ENCODE peak calls at places on chromosomes 13 and 19, in five cellular contexts. X is mucosa of descending colon, Y is PC-9, W is pancreas, S is tibial artery. T is an unnamed sample.

GRCh38 chr13:49733181-49733951 is 42.1 kb upstream of the EBPL start:
- DNase-seq in X (no peak), Y (no peak), W (peak; percentile 16), S (no peak), T (no peak)

GRCh38 chr19:5851302-5851701 is at the start of gene FUT3:
- DNase-seq in X (peak; percentile 85), Y (peak; percentile 71), W (peak; percentile 38), S (no peak), T (no peak)

GRCh38 chr19:48673436-48674100 is 751 bp upstream of the NTN5 start:
- DNase-seq in X (no peak), Y (no peak), W (no peak), S (no peak), T (no peak)

GRCh38 chr13:50589651-50590054 is 253.8 kb downstream of the DLEU7 start:
- DNase-seq in X (no peak), Y (peak; percentile 7), W (no peak), S (no peak), T (no peak)

GRCh38 chr13:111153279-111153976 is 38.3 kb downstream of the ARHGEF7 start:
- DNase-seq in X (peak; percentile 94), Y (peak; percentile 87), W (peak; percentile 89), S (peak; percentile 95), T (peak; percentile 94)

GRCh38 chr19:47598407-47599349 is 10.3 kb upstream of the BICRA start:
- DNase-seq in X (peak; percentile 51), Y (peak; percentile 78), W (no peak), S (peak; percentile 89), T (no peak)

GRCh38 chr19:710767-711166 is 2.0 kb downstream of the PALM start:
- DNase-seq in X (no peak), Y (no peak), W (no peak), S (no peak), T (peak; percentile 41)

GRCh38 chr19:9848060-9848459 is 12.9 kb downstream of the PIN1 start:
- DNase-seq in X (peak; percentile 18), Y (peak; percentile 29), W (no peak), S (no peak), T (no peak)

GRCh38 chr13:40456397-40456958 is 210.0 kb downstream of the FOXO1 start:
- DNase-seq in X (no peak), Y (no peak), W (no peak), S (no peak), T (no peak)

GRCh38 chr13:44884076-44884729 is 105.1 kb downstream of the NUFIP1 start:
- DNase-seq in X (no peak), Y (no peak), W (no peak), S (no peak), T (no peak)

GRCh38 chr19:30785728-30786127 is 413.5 kb downstream of the ZNF536 start:
- DNase-seq in X (no peak), Y (no peak), W (no peak), S (no peak), T (no peak)

GRCh38 chr19:14835011-14835410 is at the start of the genes OR7A5 and OR7C1:
- DNase-seq in X (no peak), Y (no peak), W (no peak), S (no peak), T (no peak)
- H3K9me3 ChIP-seq in X (no peaks in the 10 kb centered on the region), Y (no peaks in the 10 kb centered on the region), W (no peaks in the 10 kb centered on the region), S (no peaks in the 10 kb centered on the region), T (peaks cover 9% of the 10 kb centered on the region)

DNA sequence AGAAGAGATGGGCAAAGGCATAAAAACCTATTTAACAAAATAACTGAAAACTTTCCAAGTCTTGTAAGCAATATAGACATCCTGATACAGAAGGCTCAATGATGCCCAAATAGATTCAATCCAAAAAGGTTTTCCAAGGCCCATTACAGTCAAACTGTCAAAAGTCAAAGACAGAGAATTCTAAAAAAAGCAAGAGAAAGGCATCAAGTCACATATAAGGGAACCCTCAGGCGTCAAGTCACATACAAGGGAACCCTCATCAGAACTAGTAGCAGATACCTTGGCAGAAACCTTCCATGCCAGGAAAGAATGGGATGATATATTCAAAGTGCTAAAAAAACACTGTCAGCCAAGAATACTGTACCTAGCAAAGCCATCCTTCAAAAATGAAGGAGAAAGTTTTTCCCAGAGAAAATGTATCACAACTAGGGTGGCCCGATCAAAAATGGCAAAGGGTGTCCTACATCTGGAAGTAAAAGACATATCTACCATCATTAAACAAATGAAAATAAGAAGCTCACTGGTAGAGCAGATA is 21.2 kb downstream of the ZNF829 start:
- DNase-seq in X (no peak), Y (no peak), W (no peak), S (no peak), T (no peak)
- H3K4me1 ChIP-seq in X (no peaks in the 10 kb centered on the region), Y (no peaks in the 10 kb centered on the region), W (no peaks in the 10 kb centered on the region), S (no peaks in the 10 kb centered on the region), T (no peaks in the 10 kb centered on the region)

DNA sequence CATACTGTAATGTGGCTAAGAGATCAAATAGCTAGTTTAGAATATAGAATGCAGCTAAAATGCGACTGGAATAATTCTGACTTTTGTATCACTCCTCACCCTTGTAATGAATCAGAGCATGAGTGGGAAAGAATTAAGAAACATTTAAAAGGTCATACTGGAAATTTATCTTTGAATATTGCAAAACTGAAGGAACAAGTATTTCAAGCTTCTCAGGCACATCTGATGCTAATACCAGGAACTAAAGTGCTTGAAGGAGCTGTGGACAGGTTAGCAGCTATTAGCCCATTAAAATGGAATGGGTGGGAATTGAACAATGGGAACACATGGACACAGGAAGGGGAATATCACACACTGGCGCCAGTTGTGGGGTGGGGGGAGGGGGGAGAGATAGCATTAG is 144.2 kb upstream of the ZNF91 start:
- DNase-seq in X (no peak), Y (no peak), W (no peak), S (no peak), T (no peak)
- H3K9me3 ChIP-seq in X (peaks cover under 1% of the 10 kb centered on the region), Y (peaks cover 66% of the 10 kb centered on the region), W (no peaks in the 10 kb centered on the region), S (no peaks in the 10 kb centered on the region), T (no peaks in the 10 kb centered on the region)

DNA sequence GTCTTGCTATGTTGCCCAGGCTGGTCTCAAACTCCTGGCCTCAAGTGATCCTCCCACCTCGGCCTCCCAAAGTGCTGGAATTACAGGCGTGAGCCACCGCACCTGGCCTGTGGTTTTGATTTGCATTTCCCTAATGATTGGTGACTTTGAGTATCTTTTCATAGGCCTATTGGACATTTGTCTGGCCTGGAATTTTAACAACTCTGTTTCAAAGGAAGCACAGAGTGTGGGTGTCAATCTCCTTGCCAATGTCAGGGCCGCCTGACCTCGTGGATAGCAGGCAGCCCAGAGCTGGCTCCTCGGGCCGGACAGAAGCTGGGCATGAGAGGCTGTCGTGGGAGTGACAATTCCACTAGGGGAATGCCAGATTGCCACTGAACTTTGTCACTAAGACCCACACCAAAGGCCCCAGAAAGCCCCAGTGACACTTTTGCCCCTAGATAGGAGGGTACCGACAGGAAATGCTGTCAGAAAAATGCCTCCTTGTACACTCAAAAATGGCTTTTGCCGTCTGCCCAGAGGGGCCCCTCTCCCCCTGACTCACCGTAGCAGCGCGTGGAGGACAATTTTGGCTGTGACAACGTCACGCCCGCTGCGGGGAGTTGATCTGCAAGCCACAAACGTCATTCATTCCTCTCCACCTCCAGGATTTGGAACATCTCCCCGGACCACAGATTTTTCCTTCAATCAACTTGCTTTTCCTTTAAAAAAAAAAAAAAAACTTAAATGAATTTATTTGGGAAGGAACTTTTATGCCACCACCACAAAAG is 11.7 kb upstream of the ADGRE5 start:
- DNase-seq in X (no peak), Y (no peak), W (no peak), S (peak; percentile 86), T (no peak)
- H3K4me1 ChIP-seq in X (peaks cover 8% of the 10 kb centered on the region), Y (peaks cover 8% of the 10 kb centered on the region), W (peaks cover 5% of the 10 kb centered on the region), S (peaks cover 14% of the 10 kb centered on the region), T (peaks cover 16% of the 10 kb centered on the region)

GRCh38 chr19:52331757-52332156 is 4.3 kb upstream of the ZNF610 start:
- DNase-seq in X (peak; percentile 6), Y (no peak), W (no peak), S (no peak), T (no peak)
- H3K9me3 ChIP-seq in X (peaks cover 89% of the 10 kb centered on the region), Y (peaks cover 59% of the 10 kb centered on the region), W (no peaks in the 10 kb centered on the region), S (peaks cover 4% of the 10 kb centered on the region), T (peaks cover 87% of the 10 kb centered on the region)

DNA sequence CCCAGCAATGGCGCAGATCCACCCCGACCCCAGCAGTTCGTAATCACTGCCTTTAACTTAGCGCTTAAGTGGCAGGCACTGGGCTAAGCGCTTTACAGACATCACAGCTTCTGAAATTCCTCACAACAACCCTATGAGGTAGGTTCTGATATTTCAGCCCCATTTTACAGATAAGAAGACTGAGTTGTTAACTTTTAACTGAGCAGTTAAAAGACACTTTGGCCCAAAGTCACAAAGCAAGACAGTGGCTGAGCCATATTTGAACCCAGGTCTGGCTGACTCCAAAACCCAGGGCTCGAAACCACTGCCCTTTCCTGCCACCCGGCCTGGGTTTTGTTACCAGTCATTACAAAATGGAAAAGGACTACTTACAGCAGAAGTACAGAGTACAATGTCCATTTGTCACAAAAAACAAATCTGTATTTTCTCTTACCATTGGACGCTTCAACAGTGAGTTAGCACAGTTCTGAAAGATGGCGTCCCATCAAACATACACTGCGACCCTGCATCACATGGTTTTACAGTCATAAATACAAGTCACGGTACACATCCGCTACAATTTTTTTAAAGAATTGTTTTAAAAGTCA is 8.5 kb downstream of the HNRNPL start:
- DNase-seq in X (no peak), Y (no peak), W (no peak), S (no peak), T (no peak)
- H3K4me1 ChIP-seq in X (peaks cover 3% of the 10 kb centered on the region), Y (peaks cover 42% of the 10 kb centered on the region), W (peaks cover 42% of the 10 kb centered on the region), S (no peaks in the 10 kb centered on the region), T (peaks cover 59% of the 10 kb centered on the region)

DNA sequence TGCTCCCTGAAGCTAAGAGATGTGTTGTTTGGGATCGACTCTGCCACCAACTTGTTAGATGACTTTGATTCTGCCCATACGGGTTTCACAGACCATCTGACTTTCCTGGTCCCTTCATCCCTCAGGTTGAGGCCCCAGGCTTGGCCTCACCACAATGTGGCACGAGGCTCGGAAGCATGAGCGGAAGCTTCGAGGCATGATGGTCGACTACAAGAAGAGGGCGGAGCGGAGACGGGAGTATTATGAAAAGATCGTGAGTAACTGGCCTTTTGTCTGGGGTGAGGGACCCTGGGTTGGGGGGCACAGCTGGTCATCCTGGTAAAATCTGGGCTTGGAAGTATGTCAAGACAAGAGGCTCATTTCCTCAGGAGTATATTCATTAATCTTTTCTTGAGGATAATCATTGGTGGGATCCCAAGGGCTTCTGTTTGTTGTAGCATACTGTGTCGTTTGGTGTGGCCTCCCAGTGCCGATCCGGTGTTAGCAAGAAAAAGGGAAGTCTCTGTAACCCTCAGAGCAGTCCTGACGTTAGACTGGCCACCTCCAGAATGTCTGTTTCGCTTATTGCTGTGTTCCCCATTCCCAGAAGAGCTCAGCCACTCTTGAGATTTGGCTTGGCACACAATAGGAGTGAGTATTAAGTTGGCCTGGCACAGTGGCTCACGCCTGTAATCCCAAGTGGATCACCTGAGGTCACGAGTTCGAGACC is 1.4 kb downstream of the CLASRP start:
- DNase-seq in X (no peak), Y (no peak), W (no peak), S (no peak), T (no peak)
- H3K9me3 ChIP-seq in X (no peaks in the 10 kb centered on the region), Y (no peaks in the 10 kb centered on the region), W (no peaks in the 10 kb centered on the region), S (no peaks in the 10 kb centered on the region), T (no peaks in the 10 kb centered on the region)

DNA sequence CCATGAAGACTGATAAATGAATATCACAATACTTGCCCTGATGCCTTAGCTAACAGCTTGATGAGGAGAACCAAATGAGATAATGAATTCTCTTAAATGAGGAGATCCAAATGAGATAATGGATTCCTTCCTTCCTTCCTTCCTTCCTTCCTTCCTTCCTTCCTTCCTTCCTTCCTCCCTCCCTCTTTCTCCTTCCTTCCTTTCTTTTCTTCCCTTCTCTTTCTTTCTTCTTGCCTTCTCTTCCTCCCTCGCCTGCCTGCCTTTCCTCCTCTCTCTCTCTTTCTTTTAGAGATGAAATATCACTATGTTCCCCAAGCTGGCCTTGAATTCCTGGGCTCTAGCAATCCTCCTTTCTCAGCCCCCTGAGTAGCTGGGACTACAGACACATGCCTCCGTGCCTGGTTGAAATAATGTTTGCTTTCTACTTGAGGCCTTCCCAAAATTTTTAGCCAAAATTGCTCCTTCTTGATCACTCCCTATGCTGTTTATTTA is 4.0 kb upstream of the SLAIN1 start:
- DNase-seq in X (no peak), Y (no peak), W (no peak), S (no peak), T (no peak)
- H3K4me1 ChIP-seq in X (peaks cover 7% of the 10 kb centered on the region), Y (no peaks in the 10 kb centered on the region), W (peaks cover 23% of the 10 kb centered on the region), S (no peaks in the 10 kb centered on the region), T (peaks cover 23% of the 10 kb centered on the region)

T was measured in left ventricle myocardium inferior.